ENCODE peak calls at places on chromosome 2, in ten cellular contexts. V is fibroblast of lung; Z is stimulated activated CD8-positive, alpha-beta memory T cell treated with anti-CD3 and anti-CD28 coated beads, Interleukin-2, amount 100 ng/mL, for 1 hour; R is neuronal stem cell; Q is HuH-7.5; S is progenitor cell of endocrine pancreas; H is epithelial cell of prostate; L is left lung; F is GM10248; T is NCI-H1048. Y is an unnamed sample.

GRCh38 chr2:43387092-43388062 is 161.0 kb upstream of the ZFP36L2 start:
- DNase-seq in H (no peak), V (peak; percentile 74), Q (no peak), L (no peak), T (no peak), R (no peak), S (no peak), F (peak; percentile 47), Z (no peak), Y (peak; percentile 32)

GRCh38 chr2:69724540-69725159 is 17.3 kb upstream of the ANXA4 start:
- DNase-seq in V (peak; percentile 79), L (peak; percentile 87), Q (peak; percentile 37), H (peak; percentile 24), T (peak; percentile 68), R (peak; percentile 82), F (peak; percentile 71), S (peak; percentile 81), Z (peak; percentile 80), Y (peak; percentile 65)

GRCh38 chr2:113129519-113130078 is 2.2 kb downstream of the IL1RN start:
- DNase-seq in L (no peak), F (no peak), S (no peak), T (no peak), V (no peak), R (no peak), Z (no peak), Q (no peak), H (no peak), Y (no peak)

GRCh38 chr2:196750977-196751631 is 48.4 kb downstream of the GTF3C3 start:
- DNase-seq in T (peak; percentile 32), V (peak; percentile 73), L (no peak), S (peak; percentile 24), Z (peak; percentile 17), R (peak; percentile 33), Q (peak; percentile 25), F (peak; percentile 66), H (peak; percentile 3), Y (peak; percentile 38)

GRCh38 chr2:196977491-196977890 is 51.0 kb upstream of the PGAP1 start:
- DNase-seq in Z (no peak), R (no peak), H (no peak), T (no peak), F (no peak), V (peak; percentile 47), S (no peak), L (no peak), Q (no peak), Y (no peak)

GRCh38 chr2:9230051-9230802 is 23.6 kb downstream of the ASAP2 start:
- DNase-seq in H (no peak), F (no peak), V (peak; percentile 67), Z (no peak), R (no peak), T (no peak), S (no peak), L (peak; percentile 63), Q (no peak), Y (no peak)

GRCh38 chr2:41870948-41871522 is 176.8 kb upstream of the PKDCC start:
- DNase-seq in Z (no peak), L (no peak), Q (no peak), T (no peak), V (peak; percentile 20), F (no peak), R (no peak), H (no peak), S (no peak), Y (no peak)

GRCh38 chr2:162230761-162231160 is 12.5 kb downstream of the FAP start:
- DNase-seq in S (no peak), R (no peak), H (no peak), L (no peak), Q (no peak), Z (no peak), T (no peak), F (no peak), V (no peak), Y (no peak)

GRCh38 chr2:74138952-74139323 is 8.8 kb downstream of the BOLA3 start:
- DNase-seq in V (no peak), Q (no peak), L (no peak), T (no peak), F (no peak), S (no peak), R (no peak), Z (no peak), H (no peak), Y (no peak)

GRCh38 chr2:38751847-38752410 is 768 bp upstream of the SRSF7 start:
- DNase-seq in L (no peak), Q (peak; percentile 46), S (no peak), T (no peak), F (no peak), H (no peak), V (no peak), Z (no peak), R (peak; percentile 51), Y (no peak)

GRCh38 chr2:120177011-120177621 is 46.1 kb downstream of the TMEM185B start:
- DNase-seq in T (no peak), Q (no peak), R (no peak), Z (peak; percentile 48), V (no peak), S (no peak), H (peak; percentile 70), L (peak; percentile 91), F (peak; percentile 85), Y (no peak)

GRCh38 chr2:218081695-218082094 is 12.6 kb downstream of the RUFY4 start:
- DNase-seq in R (no peak), H (no peak), L (no peak), V (peak; percentile 40), T (no peak), S (no peak), Q (no peak), F (no peak), Z (no peak), Y (peak; percentile 73)

GRCh38 chr2:207135801-207136457 is 29.8 kb downstream of the KLF7 start:
- DNase-seq in H (no peak), Q (no peak), L (no peak), T (no peak), F (no peak), V (no peak), R (no peak), S (no peak), Z (no peak), Y (no peak)

GRCh38 chr2:9140570-9141378 is 65.8 kb upstream of the ASAP2 start:
- DNase-seq in R (no peak), Q (no peak), H (no peak), S (no peak), Z (no peak), V (no peak), T (no peak), F (no peak), L (no peak), Y (peak; percentile 33)

GRCh38 chr2:179692610-179693009 is 168.8 kb downstream of the ZNF385B start:
- DNase-seq in Q (no peak), L (no peak), R (no peak), S (no peak), Z (no peak), V (no peak), F (no peak), T (no peak), H (no peak), Y (no peak)

GRCh38 chr2:173028671-173029070 is 47.0 kb upstream of the MAP3K20 start:
- DNase-seq in S (no peak), F (no peak), Q (no peak), T (no peak), R (no peak), L (no peak), H (no peak), V (peak; percentile 85), Z (no peak), Y (no peak)

GRCh38 chr2:113328043-113328442 is 49.3 kb upstream of the PAX8 start:
- DNase-seq in L (no peak), V (no peak), H (no peak), R (no peak), Z (no peak), T (no peak), S (no peak), F (no peak), Q (no peak), Y (no peak)

GRCh38 chr2:173056705-173057368 is 18.8 kb upstream of the MAP3K20 start:
- DNase-seq in T (no peak), V (no peak), H (no peak), R (no peak), Q (no peak), S (no peak), Z (no peak), F (no peak), L (no peak), Y (no peak)

GRCh38 chr2:66559672-66560071 is 124.7 kb downstream of the MEIS1 start:
- DNase-seq in V (no peak), T (no peak), Z (no peak), L (no peak), Q (no peak), R (no peak), H (no peak), S (no peak), F (no peak), Y (no peak)

GRCh38 chr2:429575-430254 is 141.8 kb upstream of the ALKAL2 start:
- DNase-seq in Q (no peak), F (no peak), Z (no peak), H (no peak), R (no peak), T (no peak), V (no peak), L (no peak), S (no peak), Y (no peak)

GRCh38 chr2:190947711-190948251 is 66.2 kb downstream of the STAT1 start:
- DNase-seq in R (no peak), F (peak; percentile 14), Q (no peak), V (peak; percentile 85), L (no peak), S (no peak), H (no peak), Z (no peak), T (no peak), Y (peak; percentile 57)

GRCh38 chr2:215499330-215499729 is 63.5 kb upstream of the FN1 start:
- DNase-seq in Z (no peak), L (no peak), H (no peak), R (no peak), Q (no peak), S (no peak), F (no peak), T (no peak), V (peak; percentile 5), Y (peak; percentile 22)

GRCh38 chr2:37895135-37895534 is 30.0 kb upstream of the RMDN2 start:
- DNase-seq in S (no peak), R (no peak), Q (no peak), F (no peak), Z (no peak), L (no peak), T (no peak), H (no peak), V (no peak), Y (no peak)

GRCh38 chr2:37886745-37887144 is 38.3 kb upstream of the RMDN2 start:
- DNase-seq in F (no peak), H (no peak), T (no peak), V (peak; percentile 53), Z (no peak), R (no peak), L (no peak), Q (no peak), S (no peak), Y (peak; percentile 72)

GRCh38 chr2:241796610-241797138 is 12.3 kb upstream of the NEU4 start:
- DNase-seq in R (no peak), Z (no peak), S (no peak), Q (no peak), H (no peak), F (no peak), L (peak; percentile 73), T (no peak), V (no peak), Y (no peak)

GRCh38 chr2:172134270-172134669 is 31.6 kb upstream of the DLX2 start:
- DNase-seq in Q (no peak), L (no peak), F (no peak), V (no peak), H (no peak), Z (no peak), T (no peak), S (no peak), R (no peak), Y (no peak)

GRCh38 chr2:207282916-207283315 is 117.2 kb upstream of the KLF7 start:
- DNase-seq in Q (no peak), Z (no peak), T (no peak), R (no peak), F (no peak), L (no peak), V (no peak), S (no peak), H (no peak), Y (no peak)

GRCh38 chr2:162242586-162243304 is 500 bp downstream of the FAP start:
- DNase-seq in V (peak; percentile 88), F (no peak), Q (no peak), H (no peak), L (no peak), T (peak; percentile 10), R (peak; percentile 37), S (no peak), Z (no peak), Y (peak; percentile 64)